ENCODE peak calls at places on chromosomes 11 and 22, in ten cellular contexts. L is HCT116, D is Daoy, R is PC-3, P is SK-N-DZ, C is uterus, Q is IMR-90, G is BE2C, H is AG09319, J is T47D. B is an unnamed sample.

GRCh38 chr11:125165664-125166346 is 1.3 kb downstream of the PKNOX2 start:
- DNase-seq in D (peak), G (no peak), L (no peak), P (no peak), H (no peak), R (no peak), J (peak), Q (peak), C (no peak), B (peak)

GRCh38 chr11:27385245-27385644 is 22.2 kb upstream of the CCDC34 start:
- DNase-seq in G (no peak), H (no peak), R (no peak), L (no peak), C (no peak), P (no peak), J (no peak), D (peak), Q (peak), B (peak)

GRCh38 chr11:1130276-1131032 is 27.3 kb upstream of the MUC5AC start:
- DNase-seq in P (no peak), Q (no peak), D (no peak), L (no peak), G (no peak), C (no peak), H (no peak), J (no peak), R (no peak), B (no peak)

GRCh38 chr11:84316866-84317560 is 1030.8 kb upstream of the CCDC90B start:
- DNase-seq in R (peak), H (no peak), P (peak), J (peak), L (no peak), C (peak), G (peak), Q (peak), D (no peak), B (peak)

GRCh38 chr11:808427-809286 is 1.1 kb upstream of the RPLP2 start:
- DNase-seq in D (peak), R (no peak), P (no peak), J (no peak), L (no peak), C (no peak), Q (no peak), H (no peak), G (no peak), B (no peak)

GRCh38 chr11:44138286-44138685 is 42.8 kb downstream of the EXT2 start:
- DNase-seq in L (no peak), D (no peak), G (no peak), C (no peak), J (no peak), P (no peak), Q (peak), H (no peak), R (peak), B (peak)

GRCh38 chr11:82718307-82718706 is 15.4 kb downstream of the FAM181B start:
- DNase-seq in P (peak), J (peak), Q (peak), R (peak), C (no peak), G (peak), D (peak), L (peak), H (no peak), B (peak)

GRCh38 chr22:48651981-48652538 is 1175.6 kb downstream of the BRD1 start:
- DNase-seq in C (no peak), H (no peak), D (peak), R (no peak), J (no peak), G (no peak), Q (no peak), P (no peak), L (no peak), B (no peak)

GRCh38 chr11:126362879-126363655 is 7.6 kb downstream of the ST3GAL4 start:
- DNase-seq in P (no peak), Q (no peak), G (no peak), H (no peak), C (peak), D (no peak), L (no peak), J (no peak), R (no peak), B (no peak)

GRCh38 chr11:21398195-21398594 is 728.8 kb downstream of the NELL1 start:
- DNase-seq in P (no peak), H (no peak), C (no peak), G (no peak), L (no peak), J (no peak), R (no peak), D (no peak), Q (no peak), B (no peak)

B was measured in iris pigment epithelial cell.